ENCODE peak calls at places on chromosome 16, in seven cellular contexts. V, J, X, W, K, H and G are unnamed samples.

GRCh38 chr16:89949121-89949742 is 677 bp downstream of the DEF8 start:
- DNase-seq in H (no peak), V (no peak), K (peak; percentile 25), J (no peak), W (no peak), X (no peak), G (no peak)

GRCh38 chr16:68972720-68973119 is 129.4 kb downstream of the TANGO6 start:
- DNase-seq in H (no peak), V (peak; percentile 72), K (peak; percentile 89), X (peak; percentile 66), J (no peak), W (no peak), G (peak; percentile 77)

GRCh38 chr16:54286330-54287017 is at the start of gene IRX3:
- DNase-seq in X (peak; percentile 91), K (peak; percentile 94), H (no peak), V (peak; percentile 90), J (peak; percentile 63), W (peak; percentile 61), G (peak; percentile 63)

GRCh38 chr16:10668322-10669045 is 26.2 kb downstream of the TEKT5 start:
- DNase-seq in X (peak; percentile 8), J (no peak), H (no peak), K (peak; percentile 81), V (peak; percentile 9), W (no peak), G (peak; percentile 27)

GRCh38 chr16:65336169-65336568 is 214.3 kb upstream of the CDH11 start:
- DNase-seq in K (no peak), W (no peak), H (no peak), X (peak; percentile 62), J (peak; percentile 22), V (peak; percentile 75), G (peak; percentile 80)

GRCh38 chr16:6249863-6250262 is 1082.8 kb upstream of the RBFOX1 start:
- DNase-seq in K (no peak), J (no peak), H (no peak), V (no peak), W (no peak), X (no peak), G (no peak)

GRCh38 chr16:9479008-9479407 is 387.6 kb downstream of the HAPSTR1 start:
- DNase-seq in K (no peak), J (no peak), V (no peak), H (no peak), X (no peak), W (no peak), G (no peak)

GRCh38 chr16:54282923-54283734 is 3.5 kb downstream of the IRX3 start:
- DNase-seq in X (no peak), H (no peak), W (no peak), K (peak; percentile 56), J (no peak), V (no peak), G (no peak)

GRCh38 chr16:10836174-10836853 is 17.7 kb upstream of the TVP23A start:
- DNase-seq in H (no peak), J (no peak), K (no peak), W (no peak), X (no peak), V (no peak), G (no peak)

GRCh38 chr16:50505714-50506542 is 42.3 kb upstream of the NKD1 start:
- DNase-seq in X (no peak), H (no peak), W (no peak), J (no peak), V (no peak), K (peak; percentile 46), G (no peak)

GRCh38 chr16:49540836-49541235 is 167.2 kb downstream of the C16orf78 start:
- DNase-seq in J (no peak), V (no peak), H (no peak), K (no peak), W (no peak), X (no peak), G (no peak)

GRCh38 chr16:49463529-49463928 is 89.9 kb downstream of the C16orf78 start:
- DNase-seq in J (no peak), W (no peak), V (no peak), X (no peak), H (no peak), K (no peak), G (no peak)

GRCh38 chr16:85138073-85138824 is 26.0 kb upstream of the CIBAR2 start:
- DNase-seq in X (no peak), H (no peak), W (no peak), J (no peak), K (no peak), V (no peak), G (no peak)

GRCh38 chr16:81551141-81551808 is 106.7 kb downstream of the CMIP start:
- DNase-seq in X (peak; percentile 46), J (no peak), V (peak; percentile 52), W (no peak), H (no peak), K (no peak), G (peak; percentile 83)

GRCh38 chr16:840561-841454 is 40.3 kb upstream of the GNG13 start:
- DNase-seq in H (no peak), V (no peak), X (no peak), K (no peak), W (no peak), J (no peak), G (no peak)

GRCh38 chr16:13863075-13863765 is 56.7 kb upstream of the ERCC4 start:
- DNase-seq in H (no peak), V (no peak), J (no peak), K (no peak), W (no peak), X (no peak), G (no peak)

DNA sequence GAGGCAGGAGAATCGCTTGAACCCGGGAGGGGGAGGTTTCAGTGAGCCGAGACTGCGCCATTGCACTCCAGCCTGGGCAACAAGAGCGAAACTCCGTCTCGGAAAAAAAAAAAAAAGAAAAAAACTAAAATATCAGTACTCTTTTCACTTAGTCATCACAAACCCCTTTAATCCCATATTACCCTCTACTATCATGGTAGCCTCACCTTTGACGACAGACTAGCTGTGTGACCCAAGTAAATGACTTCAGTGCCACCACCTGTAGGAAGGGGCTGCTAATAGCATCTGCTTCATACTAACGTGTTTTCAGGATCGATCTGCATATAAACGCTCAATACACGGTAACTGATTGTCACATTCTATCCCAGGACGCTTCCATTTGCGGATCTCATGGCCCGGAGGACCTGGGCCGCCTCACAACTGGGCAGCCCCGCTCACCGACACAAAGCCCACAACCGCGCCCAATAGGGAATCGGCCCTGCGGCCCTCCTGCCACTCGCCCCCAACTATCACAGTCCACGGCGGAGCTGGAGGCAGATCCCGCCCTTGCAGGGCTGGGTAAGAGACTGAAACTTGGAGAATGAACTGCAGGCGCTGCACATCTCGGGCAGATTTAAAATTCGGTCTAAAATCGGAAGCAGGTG is 1.1 kb upstream of the ZNF263 start:
- DNase-seq in W (no peak), H (no peak), J (no peak), V (no peak), X (no peak), K (peak; percentile 87), G (peak; percentile 61)
- TF ChIP-seq CTCF in W (no peak), H (no peak), J (no peak), V (no peak), X (no peak), K (no peak), G (no peak)

DNA sequence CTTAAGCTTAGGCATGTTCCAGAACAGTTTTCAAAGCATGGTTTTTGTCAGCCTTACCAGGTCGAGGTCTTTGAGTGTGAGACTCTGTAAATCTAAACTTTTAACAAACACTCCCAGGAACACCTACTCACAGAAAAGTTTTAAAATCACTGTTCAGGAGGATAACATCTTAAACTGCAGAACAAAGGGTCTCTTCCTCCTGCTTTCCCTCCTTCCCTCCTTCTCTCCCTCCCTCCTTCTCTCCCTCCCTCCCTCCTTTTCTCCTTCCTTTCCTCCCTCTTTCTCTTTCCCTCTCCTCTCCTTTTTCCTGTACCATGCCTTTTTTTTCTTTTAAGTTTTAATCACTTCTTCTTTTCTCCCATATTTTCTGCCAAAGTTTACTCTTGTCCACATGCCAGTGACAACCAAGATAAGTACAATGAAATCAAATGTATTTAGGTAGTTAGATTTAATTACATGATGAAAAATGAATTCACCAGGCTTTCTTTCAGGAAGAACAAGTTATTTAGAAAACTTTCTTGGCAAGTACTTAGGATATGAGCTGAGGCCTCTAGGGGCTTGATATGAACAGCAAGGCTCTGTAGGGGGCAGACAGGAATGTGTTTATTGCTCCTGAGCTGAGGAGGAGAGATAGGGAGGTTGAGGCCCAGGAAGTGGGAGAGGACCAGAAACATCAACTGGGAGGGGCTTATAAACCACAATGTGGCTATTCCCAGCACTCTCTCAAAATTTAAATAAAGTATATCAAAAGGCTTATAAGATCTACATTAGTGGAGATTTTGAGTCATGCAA is 153.7 kb upstream of the MAF start:
- DNase-seq in K (no peak), X (peak; percentile 41), V (no peak), W (no peak), J (no peak), H (no peak), G (peak; percentile 45)
- TF ChIP-seq CTCF in K (no peak), X (no peak), V (no peak), W (no peak), J (no peak), H (no peak), G (peak; percentile 46)

GRCh38 chr16:4253394-4254150 is 11.7 kb upstream of the SRL start:
- DNase-seq in V (peak; percentile 99), W (peak; percentile 100), X (peak; percentile 100), J (peak; percentile 99), K (peak; percentile 99), H (peak; percentile 99), G (peak; percentile 99)
- TF ChIP-seq CTCF in V (no peak), W (no peak), X (no peak), J (no peak), K (no peak), H (no peak), G (no peak)

DNA sequence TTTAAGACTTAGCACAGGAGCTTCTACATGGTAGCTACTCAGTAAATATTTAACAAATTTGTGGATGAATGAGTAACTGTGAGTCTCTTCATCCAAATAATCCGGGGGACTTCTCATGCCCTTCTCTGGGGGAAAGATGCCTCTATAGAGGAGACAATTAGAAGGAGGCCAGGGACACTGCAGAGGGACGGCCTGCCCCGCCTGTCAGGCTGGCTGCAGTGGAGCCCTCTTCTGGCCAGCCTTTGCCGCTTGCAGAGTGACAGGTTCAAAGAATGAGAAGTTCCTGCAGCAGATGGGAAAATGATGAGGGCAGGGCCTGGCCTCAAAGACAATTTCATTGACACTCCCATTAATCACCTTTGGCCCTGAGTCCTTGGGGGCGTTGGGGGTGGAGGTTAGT is 339.1 kb downstream of the MAF start:
- DNase-seq in K (peak; percentile 74), H (peak; percentile 24), J (no peak), V (no peak), X (no peak), W (no peak), G (no peak)
- TF ChIP-seq CTCF in K (peak; percentile 92), H (no peak), J (no peak), V (no peak), X (peak; percentile 8), W (peak; percentile 34), G (peak; percentile 36)

DNA sequence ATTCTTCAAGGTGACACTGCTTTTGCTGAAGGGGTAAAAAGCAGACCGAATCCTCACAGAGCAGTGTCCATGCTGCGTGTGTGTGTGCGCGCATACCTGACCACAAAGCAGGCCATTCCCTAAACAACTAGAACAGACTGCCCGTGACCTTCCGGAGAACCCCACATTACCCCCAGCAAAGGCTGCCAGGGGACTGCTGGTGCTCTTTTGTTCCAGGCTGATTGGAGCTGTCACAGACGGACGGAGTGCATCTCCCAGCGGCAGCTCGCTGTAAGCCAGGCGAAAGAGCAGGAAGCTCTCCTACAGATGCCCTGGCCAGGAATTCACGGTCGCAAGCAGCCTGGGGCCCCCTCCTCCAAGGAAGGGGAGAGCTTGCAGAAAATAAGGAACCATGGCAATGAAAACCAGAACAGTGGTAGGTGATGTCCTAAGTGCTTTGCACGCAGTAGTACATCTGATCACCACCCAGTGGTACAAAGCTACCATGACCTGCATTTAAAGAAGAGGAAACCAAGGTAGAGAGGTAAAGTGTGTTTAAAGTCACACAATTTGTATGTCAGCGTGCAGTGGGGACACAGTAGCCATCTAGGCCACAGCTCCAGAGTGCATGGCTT is 153.4 kb upstream of the DYNLRB2 start:
- DNase-seq in K (no peak), J (no peak), V (no peak), H (no peak), W (no peak), X (peak; percentile 1), G (no peak)
- TF ChIP-seq CTCF in K (no peak), J (no peak), V (no peak), H (no peak), W (no peak), X (peak; percentile 28), G (peak; percentile 35)